ENCODE peak calls at places on chromosomes 1 and 21, in seven cellular contexts. One of them, this sample, is unnamed.

GRCh38 chr1:65539272-65540131 is 119.0 kb downstream of the LEPR start:
- DNase-seq in stomach: no peak
- DNase-seq in transverse colon: no peak
- DNase-seq in A549: no peak
- DNase-seq in lower leg skin: no peak
- DNase-seq in ovary: no peak
- DNase-seq in heart left ventricle: no peak
- DNase-seq in this sample: no peak

GRCh38 chr1:241957692-241958494 is at the start of gene BECN2:
- DNase-seq in stomach: no peak
- DNase-seq in transverse colon: no peak
- DNase-seq in A549: no peak
- DNase-seq in lower leg skin: no peak
- DNase-seq in ovary: no peak
- DNase-seq in heart left ventricle: no peak
- DNase-seq in this sample: no peak

GRCh38 chr1:159746676-159747075 is 32.3 kb upstream of the CRP start:
- DNase-seq in stomach: no peak
- DNase-seq in transverse colon: no peak
- DNase-seq in A549: no peak
- DNase-seq in lower leg skin: no peak
- DNase-seq in ovary: no peak
- DNase-seq in heart left ventricle: no peak
- DNase-seq in this sample: no peak

GRCh38 chr21:18603246-18603645 is 199.7 kb upstream of the TMPRSS15 start:
- DNase-seq in stomach: no peak
- DNase-seq in transverse colon: no peak
- DNase-seq in A549: no peak
- DNase-seq in lower leg skin: no peak
- DNase-seq in ovary: no peak
- DNase-seq in heart left ventricle: no peak
- DNase-seq in this sample: no peak

GRCh38 chr1:24923485-24924113 is 6.5 kb downstream of the RUNX3 start:
- DNase-seq in stomach: no peak
- DNase-seq in transverse colon: no peak
- DNase-seq in A549: no peak
- DNase-seq in lower leg skin: no peak
- DNase-seq in ovary: no peak
- DNase-seq in heart left ventricle: no peak
- DNase-seq in this sample: no peak

GRCh38 chr1:66729130-66729922 is 22.9 kb upstream of the DYNLT5 start:
- DNase-seq in stomach: no peak
- DNase-seq in transverse colon: no peak
- DNase-seq in A549: no peak
- DNase-seq in lower leg skin: no peak
- DNase-seq in ovary: no peak
- DNase-seq in heart left ventricle: no peak
- DNase-seq in this sample: no peak

GRCh38 chr1:12208764-12209494 is 20.9 kb upstream of the VPS13D start:
- DNase-seq in stomach: peak; percentile 91
- DNase-seq in transverse colon: peak; percentile 89
- DNase-seq in A549: peak; percentile 64
- DNase-seq in lower leg skin: peak; percentile 80
- DNase-seq in ovary: peak; percentile 91
- DNase-seq in heart left ventricle: peak; percentile 91
- DNase-seq in this sample: peak; percentile 86

GRCh38 chr1:41486053-41486891 is 1.8 kb upstream of the EDN2 start:
- DNase-seq in stomach: no peak
- DNase-seq in transverse colon: no peak
- DNase-seq in A549: no peak
- DNase-seq in lower leg skin: no peak
- DNase-seq in ovary: no peak
- DNase-seq in heart left ventricle: peak; percentile 20
- DNase-seq in this sample: no peak

DNA sequence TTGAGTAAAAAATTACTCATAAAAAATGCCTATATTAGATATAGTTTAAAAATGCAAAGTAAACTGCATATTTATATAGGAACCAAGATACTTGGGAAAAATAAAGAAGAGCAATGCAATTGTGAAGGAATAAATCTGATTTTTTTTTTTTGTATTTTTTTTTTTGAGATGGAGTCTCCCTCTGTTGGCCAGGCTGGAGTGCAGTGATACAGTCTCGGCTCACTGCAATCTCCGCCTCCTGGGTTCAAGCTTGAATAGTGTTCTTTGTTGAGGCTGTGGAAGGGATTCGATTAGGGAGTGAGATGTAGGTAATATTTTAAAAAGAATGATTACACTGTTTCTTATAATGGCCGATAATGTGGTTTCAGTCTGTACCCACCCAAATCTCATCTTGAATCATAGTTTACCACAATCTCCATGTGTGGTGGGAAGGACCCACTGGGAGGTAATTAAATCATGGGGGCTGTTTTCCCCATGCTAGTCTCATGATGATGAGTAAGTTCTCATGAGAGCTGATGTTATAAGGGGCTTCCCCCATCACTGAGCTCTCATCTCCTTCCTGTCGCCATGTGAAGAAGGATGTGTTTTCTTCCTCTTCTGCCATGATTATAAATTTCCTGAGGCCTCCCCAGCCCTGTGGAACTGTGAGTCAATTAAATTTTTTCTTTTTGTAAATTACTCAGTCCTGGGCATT is 1765.9 kb downstream of the PLA2G4A start:
- DNase-seq in stomach: no peak
- DNase-seq in transverse colon: no peak
- DNase-seq in A549: no peak
- DNase-seq in lower leg skin: no peak
- DNase-seq in ovary: no peak
- DNase-seq in heart left ventricle: no peak
- DNase-seq in this sample: no peak
- TF ChIP-seq CTCF in stomach: no peak
- TF ChIP-seq CTCF in transverse colon: no peak
- TF ChIP-seq CTCF in A549: no peak
- TF ChIP-seq CTCF in lower leg skin: no peak
- TF ChIP-seq CTCF in ovary: no peak
- TF ChIP-seq CTCF in heart left ventricle: no peak
- TF ChIP-seq CTCF in this sample: no peak

GRCh38 chr21:46064870-46065214 is 33.1 kb upstream of the COL6A2 start:
- DNase-seq in stomach: no peak
- DNase-seq in transverse colon: no peak
- DNase-seq in A549: no peak
- DNase-seq in lower leg skin: no peak
- DNase-seq in ovary: peak; percentile 40
- DNase-seq in heart left ventricle: no peak
- DNase-seq in this sample: peak; percentile 48

GRCh38 chr21:46066843-46067331 is 31.0 kb upstream of the COL6A2 start:
- DNase-seq in stomach: peak; percentile 49
- DNase-seq in transverse colon: no peak
- DNase-seq in A549: no peak
- DNase-seq in lower leg skin: no peak
- DNase-seq in ovary: peak; percentile 76
- DNase-seq in heart left ventricle: no peak
- DNase-seq in this sample: peak; percentile 17

GRCh38 chr21:46067505-46068201 is 30.3 kb upstream of the COL6A2 start:
- DNase-seq in stomach: no peak
- DNase-seq in transverse colon: no peak
- DNase-seq in A549: no peak
- DNase-seq in lower leg skin: no peak
- DNase-seq in ovary: peak; percentile 32
- DNase-seq in heart left ventricle: peak; percentile 58
- DNase-seq in this sample: peak; percentile 44

GRCh38 chr21:46065215-46065992 is 32.5 kb upstream of the COL6A2 start:
- DNase-seq in stomach: no peak
- DNase-seq in transverse colon: peak; percentile 55
- DNase-seq in A549: no peak
- DNase-seq in lower leg skin: peak; percentile 67
- DNase-seq in ovary: peak; percentile 78
- DNase-seq in heart left ventricle: peak; percentile 81
- DNase-seq in this sample: peak; percentile 60

DNA sequence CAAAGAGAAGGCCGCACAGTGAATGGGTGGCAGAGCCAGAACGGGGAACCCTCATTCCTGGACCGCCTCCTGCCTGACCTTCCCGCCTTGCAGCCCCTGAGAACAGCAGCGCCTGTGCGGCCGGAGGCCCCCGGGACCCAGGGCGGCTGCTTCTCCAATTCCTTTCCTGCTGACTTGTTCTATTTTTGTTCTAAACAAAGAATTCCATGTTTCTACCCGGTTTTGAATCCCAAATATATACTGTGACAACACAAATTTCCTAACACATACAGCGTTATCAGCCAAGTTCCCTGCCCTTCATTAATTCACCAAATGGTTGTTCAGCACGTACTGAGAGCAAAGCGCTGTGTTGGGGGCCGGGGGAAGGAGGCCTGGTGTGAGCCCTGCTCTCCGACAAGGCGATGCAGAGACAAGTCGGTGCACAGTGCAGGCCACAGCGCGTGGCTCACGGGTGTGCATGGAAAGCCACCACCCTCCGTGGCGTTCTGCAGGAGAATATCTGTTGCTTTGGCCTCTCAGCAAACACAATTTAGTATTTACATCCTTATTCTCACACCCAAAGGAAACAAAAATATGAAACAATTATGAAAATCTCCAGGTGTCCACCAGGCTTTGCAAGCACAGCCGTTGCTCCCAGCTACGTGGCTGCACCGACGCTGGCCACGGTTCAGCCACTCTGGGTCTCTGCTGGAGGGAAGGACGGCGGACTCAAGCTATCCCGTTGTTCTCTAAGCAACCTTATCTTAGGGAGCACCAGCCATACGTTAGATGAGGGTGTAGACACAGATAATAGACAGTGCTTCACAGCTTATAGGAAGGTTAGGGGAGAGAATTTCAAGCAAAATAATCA is 31.7 kb upstream of the COL6A2 start:
- DNase-seq in stomach: no peak
- DNase-seq in transverse colon: no peak
- DNase-seq in A549: no peak
- DNase-seq in lower leg skin: no peak
- DNase-seq in ovary: peak; percentile 42
- DNase-seq in heart left ventricle: no peak
- DNase-seq in this sample: no peak
- TF ChIP-seq POLR2A in stomach: no peak
- TF ChIP-seq POLR2A in transverse colon: no peak
- TF ChIP-seq POLR2A in A549: no peak
- TF ChIP-seq POLR2A in lower leg skin: no peak
- TF ChIP-seq POLR2A in ovary: no peak
- TF ChIP-seq POLR2A in heart left ventricle: no peak
- TF ChIP-seq POLR2A in this sample: no peak

GRCh38 chr1:10121688-10122087 is 88.7 kb upstream of the KIF1B start:
- DNase-seq in stomach: no peak
- DNase-seq in transverse colon: no peak
- DNase-seq in A549: no peak
- DNase-seq in lower leg skin: no peak
- DNase-seq in ovary: no peak
- DNase-seq in heart left ventricle: no peak
- DNase-seq in this sample: no peak

GRCh38 chr1:10117865-10118264 is 85.1 kb downstream of the UBE4B start:
- DNase-seq in stomach: no peak
- DNase-seq in transverse colon: no peak
- DNase-seq in A549: no peak
- DNase-seq in lower leg skin: no peak
- DNase-seq in ovary: no peak
- DNase-seq in heart left ventricle: no peak
- DNase-seq in this sample: no peak

GRCh38 chr1:10114746-10115145 is 82.0 kb downstream of the UBE4B start:
- DNase-seq in stomach: no peak
- DNase-seq in transverse colon: no peak
- DNase-seq in A549: no peak
- DNase-seq in lower leg skin: no peak
- DNase-seq in ovary: no peak
- DNase-seq in heart left ventricle: no peak
- DNase-seq in this sample: no peak

GRCh38 chr1:10113501-10113900 is 80.7 kb downstream of the UBE4B start:
- DNase-seq in stomach: no peak
- DNase-seq in transverse colon: no peak
- DNase-seq in A549: no peak
- DNase-seq in lower leg skin: no peak
- DNase-seq in ovary: no peak
- DNase-seq in heart left ventricle: no peak
- DNase-seq in this sample: no peak

GRCh38 chr1:10117132-10117531 is 84.4 kb downstream of the UBE4B start:
- DNase-seq in stomach: no peak
- DNase-seq in transverse colon: no peak
- DNase-seq in A549: no peak
- DNase-seq in lower leg skin: no peak
- DNase-seq in ovary: no peak
- DNase-seq in heart left ventricle: no peak
- DNase-seq in this sample: no peak
- TF ChIP-seq CTCF in stomach: no peak
- TF ChIP-seq CTCF in transverse colon: no peak
- TF ChIP-seq CTCF in A549: no peak
- TF ChIP-seq CTCF in lower leg skin: no peak
- TF ChIP-seq CTCF in ovary: no peak
- TF ChIP-seq CTCF in heart left ventricle: no peak
- TF ChIP-seq CTCF in this sample: no peak

GRCh38 chr1:75795703-75796193 is 934 bp upstream of the MSH4 start:
- DNase-seq in stomach: no peak
- DNase-seq in transverse colon: no peak
- DNase-seq in A549: no peak
- DNase-seq in lower leg skin: no peak
- DNase-seq in ovary: no peak
- DNase-seq in heart left ventricle: no peak
- DNase-seq in this sample: no peak

GRCh38 chr1:75797273-75797588 is 549 bp downstream of the MSH4 start:
- DNase-seq in stomach: no peak
- DNase-seq in transverse colon: no peak
- DNase-seq in A549: no peak
- DNase-seq in lower leg skin: no peak
- DNase-seq in ovary: no peak
- DNase-seq in heart left ventricle: no peak
- DNase-seq in this sample: no peak

GRCh38 chr1:75797606-75798216 is 1.0 kb downstream of the MSH4 start:
- DNase-seq in stomach: no peak
- DNase-seq in transverse colon: no peak
- DNase-seq in A549: no peak
- DNase-seq in lower leg skin: no peak
- DNase-seq in ovary: no peak
- DNase-seq in heart left ventricle: no peak
- DNase-seq in this sample: no peak

GRCh38 chr1:75794382-75794781 is 2.3 kb upstream of the MSH4 start:
- DNase-seq in stomach: no peak
- DNase-seq in transverse colon: no peak
- DNase-seq in A549: no peak
- DNase-seq in lower leg skin: no peak
- DNase-seq in ovary: no peak
- DNase-seq in heart left ventricle: no peak
- DNase-seq in this sample: no peak

DNA sequence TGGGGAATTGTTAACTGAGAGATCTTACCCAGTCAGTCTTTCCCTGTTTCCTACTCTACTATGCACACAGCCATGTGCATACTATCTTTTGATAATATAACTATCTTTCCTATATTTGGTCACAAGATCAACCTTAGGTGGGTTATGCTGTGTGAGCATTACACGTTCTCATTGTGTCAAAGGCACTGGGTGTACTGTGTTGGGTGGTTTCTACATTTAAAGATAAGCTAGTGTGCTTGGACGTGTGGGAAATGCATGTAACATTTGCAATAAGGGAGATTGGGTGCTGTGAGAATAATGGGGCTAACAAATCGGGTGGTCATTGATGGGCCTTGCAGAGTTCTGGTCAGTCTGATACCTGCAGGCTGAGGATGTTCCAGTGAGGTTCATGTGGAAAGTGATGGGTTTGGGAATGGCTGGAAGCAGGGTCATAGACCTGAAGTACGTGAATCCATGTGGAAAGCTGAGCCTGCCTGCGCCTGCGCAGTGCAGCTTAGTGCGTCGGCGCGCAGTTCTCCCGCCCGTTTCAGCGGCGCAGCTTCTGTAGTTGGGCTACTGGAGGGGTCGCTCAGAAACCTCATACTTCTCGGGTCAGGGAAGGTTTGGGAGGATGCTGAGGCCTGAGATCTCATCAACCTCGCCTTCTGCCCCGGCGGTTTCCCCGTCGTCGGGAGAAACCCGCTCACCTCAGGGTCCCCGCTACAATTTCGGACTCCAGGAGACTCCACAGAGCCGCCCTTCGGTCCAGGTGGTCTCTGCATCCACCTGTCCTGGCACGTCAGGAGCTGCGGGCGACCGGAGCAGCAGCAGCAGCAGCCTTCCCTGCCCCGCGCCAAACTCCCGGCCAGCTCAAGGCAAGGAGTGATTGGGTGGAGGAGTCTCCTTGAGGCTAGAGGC is at the start of gene MSH4:
- DNase-seq in stomach: no peak
- DNase-seq in transverse colon: no peak
- DNase-seq in A549: no peak
- DNase-seq in lower leg skin: no peak
- DNase-seq in ovary: no peak
- DNase-seq in heart left ventricle: no peak
- DNase-seq in this sample: no peak
- TF ChIP-seq POLR2A in stomach: no peak
- TF ChIP-seq POLR2A in transverse colon: peak; percentile 12
- TF ChIP-seq POLR2A in A549: no peak
- TF ChIP-seq POLR2A in lower leg skin: no peak
- TF ChIP-seq POLR2A in ovary: no peak
- TF ChIP-seq POLR2A in heart left ventricle: no peak
- TF ChIP-seq POLR2A in this sample: no peak